ENCODE peak calls at places on chromosomes 4 and X, in ten cellular contexts. C is transverse colon, H is IMR-90, T is H1, A is stomach, S is upper lobe of left lung, V is A549, K is breast epithelium, R is ovary, O is gastrocnemius medialis. F is an unnamed sample.

GRCh38 chr4:184094532-184095192 is 123.0 kb downstream of the ENPP6 start:
- DNase-seq in H (no peak), K (no peak), R (no peak), O (no peak), V (no peak), C (no peak), A (no peak), T (no peak), S (no peak), F (no peak)

GRCh38 chr4:107497054-107497453 is 223.0 kb downstream of the PAPSS1 start:
- DNase-seq in A (no peak), T (no peak), V (no peak), K (no peak), R (no peak), C (no peak), O (no peak), H (no peak), S (no peak), F (no peak)

GRCh38 chrX:14064632-14065432 is 35.1 kb upstream of the GEMIN8 start:
- DNase-seq in H (peak; percentile 51), T (no peak), K (no peak), A (no peak), O (no peak), V (peak; percentile 89), C (peak; percentile 38), R (no peak), S (no peak), F (no peak)

GRCh38 chrX:147749308-147749707 is 162.4 kb upstream of the FMR1 start:
- DNase-seq in C (no peak), S (no peak), R (no peak), H (no peak), K (no peak), O (no peak), T (no peak), V (no peak), A (no peak), F (no peak)

GRCh38 chrX:70446380-70447350 is 2.0 kb downstream of the DLG3 start:
- DNase-seq in O (no peak), K (no peak), S (no peak), V (no peak), T (no peak), A (no peak), R (no peak), H (no peak), C (no peak), F (no peak)

GRCh38 chrX:48752498-48752897 is 9.0 kb upstream of the GLOD5 start:
- DNase-seq in H (no peak), T (no peak), O (no peak), C (peak; percentile 8), S (no peak), A (no peak), R (no peak), K (no peak), V (no peak), F (no peak)

GRCh38 chr4:53592686-53593641 is 1.7 kb upstream of the LNX1 start:
- DNase-seq in K (peak; percentile 81), C (peak; percentile 69), T (peak; percentile 77), S (peak; percentile 43), R (peak; percentile 63), V (peak; percentile 40), O (no peak), A (peak; percentile 77), H (no peak), F (peak; percentile 74)

GRCh38 chrX:66164470-66164869 is 423 bp downstream of the HEPH start:
- DNase-seq in H (no peak), T (no peak), S (no peak), O (no peak), R (no peak), K (no peak), C (no peak), V (no peak), A (no peak), F (no peak)

GRCh38 chr4:110163327-110164070 is 34.9 kb downstream of the ELOVL6 start:
- DNase-seq in V (peak; percentile 42), C (no peak), S (no peak), H (peak; percentile 88), R (no peak), T (no peak), O (no peak), K (no peak), A (no peak), F (no peak)

DNA sequence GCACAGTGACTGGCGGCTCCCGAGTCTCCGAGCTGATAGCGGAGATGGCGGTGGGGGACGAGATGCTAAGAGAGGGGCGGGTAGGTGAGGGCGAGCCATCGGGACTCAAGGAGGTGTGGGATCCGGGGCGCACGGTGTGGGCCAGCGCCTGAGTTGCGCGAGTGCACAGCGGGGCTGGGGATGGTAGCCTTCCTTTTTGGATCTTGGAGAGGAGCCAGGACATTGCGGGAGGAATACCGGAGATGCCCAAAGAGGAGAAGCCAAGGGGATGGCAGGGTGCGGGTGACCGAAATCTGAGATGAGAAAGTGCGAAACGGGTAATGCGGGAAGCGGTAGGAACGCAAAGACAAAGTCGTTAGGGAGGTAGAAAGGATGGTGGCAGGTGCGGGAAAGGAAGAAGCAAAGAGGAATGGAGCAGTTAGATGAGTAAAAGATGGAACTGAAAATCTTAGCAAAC is 438 bp upstream of the FAM184B start:
- DNase-seq in O (no peak), R (no peak), V (no peak), C (no peak), H (no peak), S (no peak), K (no peak), A (no peak), T (no peak), F (no peak)
- H3K4me3 ChIP-seq in O (peak overlapping the region; percentile 64), R (no peak overlapping the region), V (peak overlapping the region; percentile 48), C (peak overlapping the region; percentile 49), H (peak overlapping the region; percentile 18), S (peak overlapping the region; percentile 47), K (peak overlapping the region; percentile 70), A (peak overlapping the region; percentile 62), T (peak overlapping the region; percentile 62), F (no peak overlapping the region)

GRCh38 chrX:19882066-19882775 is 5.2 kb downstream of the SH3KBP1 start:
- DNase-seq in V (no peak), K (no peak), R (no peak), T (no peak), S (no peak), C (no peak), O (no peak), A (no peak), H (no peak), F (no peak)

GRCh38 chrX:19885732-19886131 is 1.7 kb downstream of the SH3KBP1 start:
- DNase-seq in R (no peak), T (no peak), C (no peak), K (no peak), O (no peak), A (no peak), S (no peak), V (no peak), H (no peak), F (no peak)

GRCh38 chrX:19886375-19886774 is 1.0 kb downstream of the SH3KBP1 start:
- DNase-seq in R (no peak), T (no peak), H (no peak), O (no peak), V (no peak), A (no peak), C (no peak), K (no peak), S (no peak), F (no peak)

GRCh38 chrX:19881559-19881958 is 5.8 kb downstream of the SH3KBP1 start:
- DNase-seq in A (no peak), V (no peak), S (no peak), R (no peak), K (no peak), H (no peak), T (no peak), O (no peak), C (no peak), F (no peak)

GRCh38 chrX:19883878-19884277 is 3.5 kb downstream of the SH3KBP1 start:
- DNase-seq in K (no peak), T (no peak), H (no peak), V (peak; percentile 11), C (peak; percentile 40), S (no peak), O (no peak), A (no peak), R (no peak), F (no peak)
- H3K4me1 ChIP-seq in K (no peaks in the 10 kb centered on the region), T (no peaks in the 10 kb centered on the region), H (peaks cover 3% of the 10 kb centered on the region), V (peaks cover 28% of the 10 kb centered on the region), C (no peaks in the 10 kb centered on the region), S (no peaks in the 10 kb centered on the region), O (no peaks in the 10 kb centered on the region), A (no peaks in the 10 kb centered on the region), R (no peaks in the 10 kb centered on the region), F (no peaks in the 10 kb centered on the region)

DNA sequence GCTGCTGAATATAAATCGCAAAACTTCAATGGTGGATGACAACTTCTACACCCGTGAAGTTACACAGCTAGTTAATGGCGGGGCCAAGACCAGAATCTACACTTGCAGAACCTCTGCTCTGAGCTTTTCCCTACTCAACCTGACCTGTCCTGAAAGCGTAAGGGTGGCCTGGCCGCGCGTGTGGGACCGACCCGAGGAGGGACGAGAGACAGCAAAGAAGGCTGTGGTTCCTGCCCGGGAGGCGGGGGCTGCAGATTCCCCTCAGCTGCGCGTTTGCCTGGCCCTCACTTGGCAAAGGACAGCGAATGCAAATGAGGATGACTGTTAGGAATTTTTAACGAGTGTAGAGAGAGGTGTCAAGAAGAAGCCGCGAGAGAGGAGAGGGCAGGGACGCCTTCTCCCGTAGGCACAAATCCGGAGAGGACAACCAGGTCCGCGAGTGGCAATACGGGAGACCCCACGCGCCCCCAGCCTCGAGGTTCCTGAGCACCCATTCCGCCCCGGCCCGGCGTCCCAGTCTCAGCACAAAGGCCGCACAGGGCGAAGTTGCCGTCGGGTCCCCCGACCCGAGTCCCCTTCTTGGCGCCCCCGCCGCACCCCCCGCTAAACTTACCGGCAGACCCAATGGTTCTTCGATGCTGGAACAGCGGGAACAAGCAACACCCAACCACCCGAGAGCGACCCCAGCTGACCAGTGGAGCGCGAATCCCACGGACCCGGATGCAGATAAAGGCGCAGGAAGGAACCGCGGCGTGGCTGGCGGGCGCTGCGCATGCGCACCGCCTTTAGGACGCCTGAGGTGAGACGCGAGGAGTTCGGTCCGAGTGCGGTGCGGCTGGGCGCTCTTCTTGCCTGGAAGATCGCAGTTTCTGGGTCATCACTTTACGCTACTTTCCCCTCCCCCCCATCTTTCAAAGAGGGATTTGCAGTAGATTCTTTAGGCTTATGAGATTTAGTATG is at the start of gene GNPDA2:
- DNase-seq in V (peak; percentile 86), R (peak; percentile 90), S (peak; percentile 96), H (peak; percentile 89), A (peak; percentile 91), T (peak; percentile 85), C (peak; percentile 90), O (peak; percentile 81), K (peak; percentile 70), F (peak; percentile 93)
- TF ChIP-seq POLR2A in V (peak; percentile 83), R (peak; percentile 40), S (peak; percentile 12), H (no peak), A (no peak), T (peak; percentile 23), C (peak; percentile 39), O (peak; percentile 48), K (no peak), F (no peak)

DNA sequence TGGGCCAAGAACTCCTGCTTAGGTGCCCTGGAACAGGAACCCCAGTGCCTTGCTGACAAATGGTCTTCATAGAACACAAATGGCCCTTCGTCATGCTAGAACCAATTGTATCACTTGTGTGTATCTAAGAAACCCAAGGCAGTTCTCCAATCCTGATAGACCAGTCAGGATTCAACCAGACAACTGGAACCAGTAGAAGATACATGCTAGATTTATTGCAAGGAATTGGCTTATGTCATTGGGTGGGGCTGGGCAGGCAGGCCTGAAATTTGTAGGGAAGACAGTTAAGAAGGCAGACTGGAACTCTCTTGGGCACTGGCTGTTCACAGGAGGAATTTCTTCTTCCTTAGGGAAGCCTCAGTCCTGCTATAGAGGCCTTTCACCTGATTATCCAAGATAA is 17.0 kb upstream of the TBL1X start:
- DNase-seq in S (no peak), O (no peak), C (no peak), K (no peak), T (no peak), A (no peak), R (no peak), H (no peak), V (no peak), F (no peak)
- H3K4me3 ChIP-seq in S (no peak overlapping the region), O (no peak overlapping the region), C (no peak overlapping the region), K (no peak overlapping the region), T (no peak overlapping the region), A (no peak overlapping the region), R (no peak overlapping the region), H (no peak overlapping the region), V (no peak overlapping the region), F (no peak overlapping the region)

F was measured in adrenal gland.